ENCODE peak calls at places on chromosome 7, in nine cellular contexts. N, O, L, B, S, A, X, Y and U are unnamed samples.

GRCh38 chr7:222716-223041 is 30.3 kb downstream of the FAM20C start:
- DNase-seq in O (no peak), X (no peak), Y (no peak), B (no peak), L (no peak), S (no peak), N (no peak), A (no peak), U (no peak)

GRCh38 chr7:33262476-33262875 is 133.1 kb downstream of the BBS9 start:
- DNase-seq in B (no peak), L (no peak), X (peak; percentile 21), O (no peak), Y (no peak), N (no peak), A (no peak), S (no peak), U (no peak)

GRCh38 chr7:158039270-158039669 is 548.4 kb downstream of the PTPRN2 start:
- DNase-seq in O (no peak), S (no peak), L (no peak), A (no peak), B (no peak), X (no peak), Y (no peak), N (no peak), U (no peak)

GRCh38 chr7:145893925-145894535 is 222.6 kb upstream of the CNTNAP2 start:
- DNase-seq in B (no peak), Y (no peak), X (no peak), A (no peak), S (no peak), N (no peak), O (no peak), L (no peak), U (no peak)

GRCh38 chr7:16084370-16084769 is 337.0 kb downstream of the CRPPA start:
- DNase-seq in S (no peak), O (no peak), N (no peak), Y (no peak), B (no peak), X (no peak), A (no peak), L (peak; percentile 22), U (no peak)

GRCh38 chr7:137527634-137528033 is 184.1 kb upstream of the PTN start:
- DNase-seq in B (no peak), O (no peak), A (no peak), S (no peak), L (no peak), Y (no peak), X (no peak), N (no peak), U (no peak)

GRCh38 chr7:120171406-120171805 is 101.6 kb upstream of the KCND2 start:
- DNase-seq in L (no peak), O (no peak), S (no peak), A (no peak), B (no peak), Y (no peak), N (no peak), X (no peak), U (no peak)

GRCh38 chr7:2710901-2711551 is 23.0 kb downstream of the AMZ1 start:
- DNase-seq in X (no peak), O (no peak), N (no peak), L (no peak), S (peak; percentile 79), A (no peak), B (no peak), Y (no peak), U (peak; percentile 59)

GRCh38 chr7:23472046-23472445 is 1.8 kb upstream of the IGF2BP3 start:
- DNase-seq in S (no peak), A (no peak), Y (no peak), L (no peak), N (no peak), O (no peak), B (no peak), X (no peak), U (no peak)

GRCh38 chr7:158549176-158549833 is 38.3 kb downstream of the PTPRN2 start:
- DNase-seq in X (no peak), O (no peak), Y (no peak), A (no peak), N (peak; percentile 61), S (no peak), L (no peak), B (no peak), U (peak; percentile 74)

GRCh38 chr7:7565746-7566650 is 686 bp upstream of the MIOS start:
- DNase-seq in N (no peak), B (no peak), A (no peak), L (no peak), S (no peak), X (no peak), Y (no peak), O (no peak), U (peak; percentile 37)

GRCh38 chr7:115721293-115721920 is 309.2 kb downstream of the TFEC start:
- DNase-seq in S (no peak), L (no peak), Y (no peak), O (no peak), X (no peak), A (no peak), N (no peak), B (no peak), U (no peak)

GRCh38 chr7:94054130-94054529 is 50.0 kb upstream of the BET1 start:
- DNase-seq in X (peak; percentile 37), S (no peak), A (no peak), O (no peak), L (no peak), B (no peak), N (no peak), Y (no peak), U (no peak)

GRCh38 chr7:92916751-92917369 is 80.5 kb upstream of the CDK6 start:
- DNase-seq in B (no peak), S (no peak), Y (no peak), L (no peak), N (no peak), A (no peak), X (peak; percentile 20), O (no peak), U (no peak)

GRCh38 chr7:55016746-55017090 is 2.1 kb upstream of the EGFR start:
- DNase-seq in B (no peak), L (no peak), S (no peak), O (no peak), A (no peak), X (no peak), Y (no peak), N (no peak), U (no peak)

GRCh38 chr7:149883452-149883861 is 9.7 kb downstream of the ATP6V0E2 start:
- DNase-seq in X (peak; percentile 38), N (peak; percentile 65), S (peak; percentile 35), Y (peak; percentile 16), O (no peak), A (no peak), L (peak; percentile 45), B (peak; percentile 43), U (peak; percentile 72)

GRCh38 chr7:116293139-116293538 is 82.8 kb downstream of the TES start:
- DNase-seq in A (no peak), S (no peak), L (no peak), O (no peak), B (no peak), X (no peak), N (no peak), Y (no peak), U (no peak)

GRCh38 chr7:24828871-24829661 is 71.8 kb upstream of the GSDME start:
- DNase-seq in B (no peak), Y (peak; percentile 10), S (no peak), A (no peak), L (no peak), X (peak; percentile 29), O (no peak), N (no peak), U (no peak)

GRCh38 chr7:79302281-79302680 is 151.2 kb downstream of the MAGI2 start:
- DNase-seq in B (no peak), N (no peak), S (no peak), A (no peak), O (no peak), X (no peak), Y (no peak), L (no peak), U (no peak)

GRCh38 chr7:150374026-150374425 is 5.1 kb upstream of the ZNF775 start:
- DNase-seq in A (no peak), B (no peak), L (no peak), X (no peak), N (no peak), Y (no peak), O (no peak), S (no peak), U (no peak)

GRCh38 chr7:149856-150636 is 42.3 kb upstream of the FAM20C start:
- DNase-seq in A (peak; percentile 43), X (no peak), Y (peak; percentile 37), L (no peak), B (peak; percentile 21), O (peak; percentile 23), S (peak; percentile 65), N (peak; percentile 58), U (peak; percentile 91)

GRCh38 chr7:23235688-23236280 is 10.8 kb upstream of the GPNMB start:
- DNase-seq in S (no peak), O (no peak), A (no peak), L (peak; percentile 13), X (no peak), Y (peak; percentile 84), B (no peak), N (no peak), U (no peak)

GRCh38 chr7:1674161-1675035 is 4.3 kb downstream of the ELFN1 start:
- DNase-seq in A (no peak), X (no peak), B (no peak), O (no peak), L (no peak), N (no peak), S (no peak), Y (no peak), U (no peak)

GRCh38 chr7:152588350-152588749 is 87.6 kb downstream of the XRCC2 start:
- DNase-seq in Y (no peak), O (no peak), S (no peak), L (peak; percentile 49), X (peak; percentile 77), A (no peak), N (no peak), B (no peak), U (no peak)

GRCh38 chr7:135317676-135318326 is 84.2 kb downstream of the STRA8 start:
- DNase-seq in A (no peak), L (no peak), X (no peak), S (no peak), N (no peak), Y (peak; percentile 57), O (no peak), B (no peak), U (no peak)

GRCh38 chr7:150388709-150389531 is 9.8 kb downstream of the ZNF775 start:
- DNase-seq in X (no peak), B (no peak), A (no peak), L (peak; percentile 89), S (peak; percentile 99), N (no peak), Y (no peak), O (no peak), U (peak; percentile 88)

GRCh38 chr7:42574693-42575084 is 337.2 kb downstream of the C7orf25 start:
- DNase-seq in X (peak; percentile 16), Y (no peak), S (no peak), B (no peak), A (no peak), O (no peak), N (no peak), L (peak; percentile 25), U (no peak)

GRCh38 chr7:114854369-114854768 is 67.5 kb upstream of the MDFIC start:
- DNase-seq in B (no peak), X (no peak), S (no peak), A (no peak), O (no peak), L (no peak), Y (no peak), N (no peak), U (no peak)

GRCh38 chr7:74061840-74062539 is 21.6 kb upstream of the LIMK1 start:
- DNase-seq in Y (peak; percentile 76), L (peak; percentile 90), S (peak; percentile 89), B (peak; percentile 32), X (peak; percentile 93), A (peak; percentile 30), N (peak; percentile 12), O (no peak), U (peak; percentile 89)

GRCh38 chr7:145681159-145681558 is 435.4 kb upstream of the CNTNAP2 start:
- DNase-seq in O (no peak), A (no peak), L (no peak), B (no peak), X (no peak), N (no peak), S (no peak), Y (no peak), U (no peak)